ENCODE peak calls at places on chromosomes 4 and X, in seven cellular contexts. Q is HepG2, H is endothelial cell of umbilical vein, Y is GM12878, V is A549, S is K562, W is HCT116. P is an unnamed sample.

GRCh38 chr4:104451573-104451972 is 43.1 kb downstream of the CXXC4 start:
- DNase-seq in Q (no peak), H (no peak), Y (no peak), V (no peak), S (no peak), W (no peak), P (peak)

GRCh38 chr4:152010680-152011079 is 249.9 kb upstream of the GATB start:
- DNase-seq in Q (no peak), H (no peak), Y (no peak), V (no peak), S (no peak), W (no peak), P (no peak)

GRCh38 chr4:180081072-180081471 is 2162.1 kb upstream of the TENM3 start:
- DNase-seq in Q (no peak), H (no peak), Y (no peak), V (no peak), S (no peak), W (no peak), P (no peak)

GRCh38 chr4:7410470-7410869 is 24.3 kb downstream of the PSAPL1 start:
- DNase-seq in Q (no peak), H (no peak), Y (no peak), V (no peak), S (no peak), W (no peak), P (no peak)

GRCh38 chrX:49271341-49271740 is 1.7 kb downstream of the PPP1R3F start:
- DNase-seq in Q (no peak), H (no peak), Y (no peak), V (no peak), S (no peak), W (no peak), P (no peak)

GRCh38 chr4:76579596-76580375 is 144.8 kb downstream of the SHROOM3 start:
- DNase-seq in Q (no peak), H (no peak), Y (no peak), V (no peak), S (no peak), W (no peak), P (no peak)

GRCh38 chr4:113446019-113446418 is 315.5 kb downstream of the CAMK2D start:
- DNase-seq in Q (peak), H (peak), Y (no peak), V (no peak), S (no peak), W (peak), P (no peak)

GRCh38 chr4:107719211-107719926 is 665 bp downstream of the PAPSS1 start:
- DNase-seq in Q (peak), H (peak), Y (no peak), V (no peak), S (no peak), W (no peak), P (peak)

GRCh38 chrX:54597728-54598127 is 67.7 kb downstream of the GNL3L start:
- DNase-seq in Q (no peak), H (no peak), Y (no peak), V (no peak), S (no peak), W (no peak), P (no peak)

GRCh38 chr4:133188433-133189175 is 39.5 kb downstream of the PCDH10 start:
- DNase-seq in Q (no peak), H (no peak), Y (no peak), V (no peak), S (no peak), W (no peak), P (no peak)

GRCh38 chr4:41280010-41280409 is 23.3 kb downstream of the UCHL1 start:
- DNase-seq in Q (no peak), H (no peak), Y (no peak), V (no peak), S (no peak), W (no peak), P (no peak)

GRCh38 chrX:71095555-71095970 is at the start of gene FOXO4:
- DNase-seq in Q (peak), H (peak), Y (no peak), V (peak), S (peak), W (peak), P (peak)
- TF ChIP-seq POLR2A in Q (no peak), H (peak), Y (peak), V (peak), S (peak), W (no peak), P (peak)

GRCh38 chrX:153781428-153782047 is 697 bp downstream of the SRPK3 start:
- DNase-seq in Q (no peak), H (no peak), Y (no peak), V (no peak), S (no peak), W (no peak), P (no peak)
- H3K4me3 ChIP-seq in Q (no peak), H (no peak), Y (no peak), V (no peak), S (no peak), W (no peak), P (no peak)

GRCh38 chr4:159770969-159771368 is 668.1 kb downstream of the RAPGEF2 start:
- DNase-seq in Q (no peak), H (no peak), Y (no peak), V (no peak), S (no peak), W (no peak), P (no peak)

GRCh38 chr4:159766241-159766640 is 663.4 kb downstream of the RAPGEF2 start:
- DNase-seq in Q (peak), H (no peak), Y (no peak), V (no peak), S (no peak), W (no peak), P (no peak)

GRCh38 chr4:159765402-159765801 is 662.5 kb downstream of the RAPGEF2 start:
- DNase-seq in Q (no peak), H (no peak), Y (no peak), V (no peak), S (no peak), W (no peak), P (no peak)

GRCh38 chr4:159768011-159768410 is 665.1 kb downstream of the RAPGEF2 start:
- DNase-seq in Q (no peak), H (no peak), Y (no peak), V (no peak), S (no peak), W (no peak), P (no peak)

GRCh38 chr4:159770398-159770797 is 667.5 kb downstream of the RAPGEF2 start:
- DNase-seq in Q (no peak), H (no peak), Y (no peak), V (no peak), S (no peak), W (no peak), P (no peak)
- TF ChIP-seq MAX in Q (no peak), H (no peak), Y (no peak), V (no peak), S (no peak), W (no peak), P (no peak)

GRCh38 chrX:69161786-69162349 is 3.4 kb downstream of the PJA1 start:
- DNase-seq in Q (no peak), H (no peak), Y (no peak), V (no peak), S (no peak), W (no peak), P (no peak)

GRCh38 chrX:69162466-69162865 is 2.8 kb downstream of the PJA1 start:
- DNase-seq in Q (no peak), H (no peak), Y (no peak), V (no peak), S (no peak), W (no peak), P (no peak)

GRCh38 chrX:69161371-69161770 is 3.9 kb downstream of the PJA1 start:
- DNase-seq in Q (no peak), H (no peak), Y (no peak), V (no peak), S (no peak), W (no peak), P (no peak)

GRCh38 chrX:69163936-69164741 is 1.1 kb downstream of the PJA1 start:
- DNase-seq in Q (no peak), H (peak), Y (no peak), V (no peak), S (peak), W (no peak), P (no peak)

DNA sequence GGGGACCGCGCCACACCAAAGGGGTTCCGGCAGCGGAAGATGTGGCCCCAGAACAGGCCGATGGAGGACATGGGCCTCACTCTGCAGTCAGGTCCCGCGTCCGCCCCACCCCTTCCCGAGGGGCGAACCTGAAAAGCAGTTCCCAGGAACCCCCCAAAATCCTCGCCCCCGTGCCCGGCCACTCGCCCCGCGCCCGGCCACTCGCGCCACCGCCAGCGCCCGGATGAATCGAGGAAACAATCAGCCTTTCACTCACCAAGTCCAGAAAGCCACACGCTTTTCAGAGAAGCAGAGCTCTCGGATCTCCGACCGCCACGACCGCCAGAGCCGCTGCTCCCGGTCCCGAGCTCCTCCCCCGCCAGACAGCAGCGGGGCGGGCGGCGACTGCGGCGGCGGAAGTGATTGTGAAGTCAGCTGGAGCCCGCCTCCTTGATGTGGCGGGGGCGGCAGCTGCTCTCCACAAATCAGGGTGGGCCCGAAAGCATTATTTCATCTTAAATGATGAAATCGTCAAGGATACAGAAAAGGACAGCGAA is at the start of gene PJA1:
- DNase-seq in Q (peak), H (peak), Y (no peak), V (peak), S (peak), W (no peak), P (peak)
- TF ChIP-seq POLR2A in Q (no peak), H (no peak), Y (peak), V (peak), S (peak), W (no peak), P (no peak)

DNA sequence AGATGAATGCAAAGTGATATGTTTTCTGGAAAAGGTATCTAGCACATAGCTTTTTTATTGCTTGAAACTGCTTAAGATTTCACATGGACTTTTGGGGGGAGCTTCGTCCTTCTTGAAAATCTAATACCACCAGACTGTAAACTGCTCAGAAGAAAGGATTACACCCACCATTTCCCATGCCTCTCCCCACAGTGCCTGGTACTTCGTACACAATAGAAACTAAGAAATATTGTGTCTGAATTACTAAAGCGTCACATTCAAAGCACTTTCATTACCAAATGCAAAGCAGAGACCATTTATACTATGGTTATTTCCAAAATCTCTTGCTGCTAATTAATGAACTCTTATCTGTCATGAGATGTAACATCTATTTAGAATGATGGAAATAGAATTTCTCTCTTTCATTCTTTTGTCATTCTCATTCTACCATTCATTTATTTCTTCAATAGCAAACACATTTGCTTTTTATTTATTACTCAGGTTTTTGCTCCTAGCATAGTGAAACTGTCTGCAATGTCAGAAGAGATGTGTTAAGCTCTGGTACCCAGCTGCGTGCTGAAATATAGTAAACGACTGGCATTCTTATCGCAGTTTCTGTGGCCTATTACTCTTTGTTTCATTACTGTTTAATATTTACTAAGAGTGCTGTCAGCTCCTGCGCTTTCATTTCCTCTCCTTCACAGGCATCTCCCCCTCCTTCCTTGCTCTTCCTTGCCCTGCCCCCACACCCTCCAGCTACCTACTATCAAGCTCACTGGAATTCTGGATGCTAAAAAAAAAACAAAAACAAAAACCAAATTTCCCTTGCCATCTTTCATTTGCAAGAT is 51.4 kb upstream of the RAPGEF2 start:
- DNase-seq in Q (no peak), H (no peak), Y (peak), V (no peak), S (no peak), W (no peak), P (no peak)
- H3K4me3 ChIP-seq in Q (no peak), H (no peak), Y (peak), V (no peak), S (no peak), W (no peak), P (no peak)

GRCh38 chrX:136171420-136171819 is 24.1 kb downstream of the FHL1 start:
- DNase-seq in Q (no peak), H (no peak), Y (no peak), V (no peak), S (no peak), W (no peak), P (no peak)

GRCh38 chrX:136182394-136182793 is 35.1 kb downstream of the FHL1 start:
- DNase-seq in Q (no peak), H (no peak), Y (no peak), V (no peak), S (no peak), W (no peak), P (no peak)

GRCh38 chrX:136179133-136179532 is 31.8 kb downstream of the FHL1 start:
- DNase-seq in Q (no peak), H (no peak), Y (no peak), V (no peak), S (no peak), W (no peak), P (no peak)

GRCh38 chrX:136176399-136176825 is 29.1 kb downstream of the FHL1 start:
- DNase-seq in Q (no peak), H (no peak), Y (no peak), V (no peak), S (no peak), W (no peak), P (no peak)
- TF ChIP-seq MAX in Q (no peak), H (no peak), Y (no peak), V (no peak), S (no peak), W (no peak), P (no peak)

GRCh38 chr4:183987987-183988392 is 82.9 kb downstream of the STOX2 start:
- DNase-seq in Q (peak), H (peak), Y (no peak), V (peak), S (peak), W (peak), P (peak)
- TF ChIP-seq POLR2A in Q (no peak), H (no peak), Y (no peak), V (peak), S (no peak), W (peak), P (no peak)

GRCh38 chr4:156949373-156949814 is 22.2 kb downstream of the PDGFC start:
- DNase-seq in Q (peak), H (peak), Y (no peak), V (no peak), S (no peak), W (no peak), P (no peak)
- H3K4me3 ChIP-seq in Q (no peak), H (no peak), Y (no peak), V (no peak), S (no peak), W (no peak), P (no peak)

GRCh38 chr4:138275216-138275615 is 33.1 kb upstream of the SLC7A11 start:
- DNase-seq in Q (no peak), H (no peak), Y (no peak), V (no peak), S (no peak), W (no peak), P (no peak)

GRCh38 chr4:138279286-138279685 is 37.1 kb upstream of the SLC7A11 start:
- DNase-seq in Q (no peak), H (no peak), Y (no peak), V (no peak), S (no peak), W (no peak), P (no peak)

GRCh38 chr4:138275946-138276621 is 33.9 kb upstream of the SLC7A11 start:
- DNase-seq in Q (no peak), H (peak), Y (no peak), V (peak), S (no peak), W (no peak), P (no peak)
- TF ChIP-seq MAX in Q (no peak), H (no peak), Y (no peak), V (no peak), S (no peak), W (no peak), P (no peak)

GRCh38 chrX:119234931-119235555 is 1.0 kb upstream of the PGRMC1 start:
- DNase-seq in Q (no peak), H (no peak), Y (no peak), V (no peak), S (no peak), W (no peak), P (no peak)

GRCh38 chrX:119238557-119238956 is 2.5 kb downstream of the PGRMC1 start:
- DNase-seq in Q (no peak), H (no peak), Y (no peak), V (no peak), S (peak), W (no peak), P (no peak)

GRCh38 chrX:119237526-119238035 is 1.5 kb downstream of the PGRMC1 start:
- DNase-seq in Q (no peak), H (no peak), Y (no peak), V (no peak), S (no peak), W (no peak), P (no peak)

GRCh38 chrX:119236599-119237525 is 777 bp downstream of the PGRMC1 start:
- DNase-seq in Q (no peak), H (peak), Y (no peak), V (no peak), S (peak), W (no peak), P (peak)

GRCh38 chrX:119235872-119236598 is at the start of gene PGRMC1:
- DNase-seq in Q (peak), H (peak), Y (peak), V (peak), S (peak), W (peak), P (peak)
- TF ChIP-seq POLR2A in Q (peak), H (peak), Y (peak), V (peak), S (peak), W (peak), P (peak)